ENCODE peak calls at places on chromosomes 5 and 9, in nine cellular contexts. One of them, this sample, is unnamed.

GRCh38 chr9:93864840-93865239 is 90.3 kb downstream of the BARX1 start:
- DNase-seq in HCT116: no peak
- DNase-seq in MM.1S: no peak
- DNase-seq in keratinocyte: no peak
- DNase-seq in GM23338: no peak
- DNase-seq in GM12878: no peak
- DNase-seq in PC-3: no peak
- DNase-seq in endothelial cell of umbilical vein: no peak
- DNase-seq in GM23248: no peak
- DNase-seq in this sample: no peak

GRCh38 chr5:14263700-14264099 is 120.6 kb downstream of the TRIO start:
- DNase-seq in HCT116: no peak
- DNase-seq in keratinocyte: peak; percentile 68
- DNase-seq in PC-3: no peak
- DNase-seq in GM23338: no peak
- DNase-seq in MM.1S: peak; percentile 24
- DNase-seq in endothelial cell of umbilical vein: no peak
- DNase-seq in GM12878: no peak
- DNase-seq in GM23248: no peak
- DNase-seq in this sample: no peak

GRCh38 chr9:92385474-92385873 is 18.9 kb downstream of the OGN start:
- DNase-seq in GM23248: no peak
- DNase-seq in GM23338: no peak
- DNase-seq in GM12878: no peak
- DNase-seq in PC-3: peak; percentile 41
- DNase-seq in endothelial cell of umbilical vein: no peak
- DNase-seq in HCT116: no peak
- DNase-seq in keratinocyte: no peak
- DNase-seq in MM.1S: no peak
- DNase-seq in this sample: no peak

GRCh38 chr5:174317261-174317894 is 271.9 kb downstream of the NSG2 start:
- DNase-seq in MM.1S: peak; percentile 44
- DNase-seq in keratinocyte: no peak
- DNase-seq in PC-3: peak; percentile 80
- DNase-seq in GM23338: peak; percentile 82
- DNase-seq in endothelial cell of umbilical vein: no peak
- DNase-seq in HCT116: no peak
- DNase-seq in GM23248: peak; percentile 74
- DNase-seq in GM12878: no peak
- DNase-seq in this sample: peak; percentile 80

GRCh38 chr5:1887400-1888360 is 5.0 kb upstream of the IRX4 start:
- DNase-seq in GM23248: no peak
- DNase-seq in GM12878: no peak
- DNase-seq in PC-3: no peak
- DNase-seq in MM.1S: no peak
- DNase-seq in endothelial cell of umbilical vein: no peak
- DNase-seq in HCT116: no peak
- DNase-seq in keratinocyte: no peak
- DNase-seq in GM23338: peak; percentile 68
- DNase-seq in this sample: no peak

GRCh38 chr5:570886-571285 is 41.3 kb upstream of the CEP72 start:
- DNase-seq in PC-3: no peak
- DNase-seq in GM23338: no peak
- DNase-seq in GM12878: no peak
- DNase-seq in endothelial cell of umbilical vein: no peak
- DNase-seq in HCT116: no peak
- DNase-seq in MM.1S: no peak
- DNase-seq in keratinocyte: no peak
- DNase-seq in GM23248: no peak
- DNase-seq in this sample: no peak

GRCh38 chr5:37553720-37554402 is 174.7 kb downstream of the WDR70 start:
- DNase-seq in PC-3: peak; percentile 72
- DNase-seq in keratinocyte: no peak
- DNase-seq in GM23338: no peak
- DNase-seq in endothelial cell of umbilical vein: peak; percentile 86
- DNase-seq in GM23248: peak; percentile 59
- DNase-seq in MM.1S: no peak
- DNase-seq in HCT116: no peak
- DNase-seq in GM12878: no peak
- DNase-seq in this sample: peak; percentile 41

GRCh38 chr5:168165977-168166376 is 125.5 kb upstream of the WWC1 start:
- DNase-seq in endothelial cell of umbilical vein: no peak
- DNase-seq in GM12878: no peak
- DNase-seq in MM.1S: no peak
- DNase-seq in keratinocyte: no peak
- DNase-seq in GM23338: no peak
- DNase-seq in HCT116: no peak
- DNase-seq in GM23248: no peak
- DNase-seq in PC-3: no peak
- DNase-seq in this sample: no peak

GRCh38 chr5:121218086-121218485 is 633.6 kb upstream of the FTMT start:
- DNase-seq in GM23338: no peak
- DNase-seq in HCT116: no peak
- DNase-seq in MM.1S: no peak
- DNase-seq in PC-3: no peak
- DNase-seq in GM12878: no peak
- DNase-seq in endothelial cell of umbilical vein: peak; percentile 7
- DNase-seq in GM23248: no peak
- DNase-seq in keratinocyte: no peak
- DNase-seq in this sample: no peak

GRCh38 chr9:90893706-90894105 is 92.1 kb downstream of the SYK start:
- DNase-seq in GM23248: no peak
- DNase-seq in GM12878: no peak
- DNase-seq in HCT116: no peak
- DNase-seq in endothelial cell of umbilical vein: no peak
- DNase-seq in PC-3: no peak
- DNase-seq in MM.1S: no peak
- DNase-seq in GM23338: no peak
- DNase-seq in keratinocyte: no peak
- DNase-seq in this sample: no peak

GRCh38 chr9:64057553-64057952 is 1227.5 kb downstream of the FOXD4L5 start:
- DNase-seq in GM12878: no peak
- DNase-seq in HCT116: no peak
- DNase-seq in GM23338: no peak
- DNase-seq in PC-3: no peak
- DNase-seq in MM.1S: no peak
- DNase-seq in GM23248: no peak
- DNase-seq in endothelial cell of umbilical vein: no peak
- DNase-seq in keratinocyte: no peak
- DNase-seq in this sample: no peak

GRCh38 chr5:56314536-56314935 is 81.4 kb upstream of the ANKRD55 start:
- DNase-seq in GM12878: no peak
- DNase-seq in GM23338: peak; percentile 70
- DNase-seq in keratinocyte: no peak
- DNase-seq in HCT116: no peak
- DNase-seq in endothelial cell of umbilical vein: no peak
- DNase-seq in GM23248: peak; percentile 25
- DNase-seq in MM.1S: no peak
- DNase-seq in PC-3: peak; percentile 7
- DNase-seq in this sample: peak; percentile 39

GRCh38 chr9:114259800-114260523 is 62.9 kb upstream of the ORM1 start:
- DNase-seq in PC-3: no peak
- DNase-seq in endothelial cell of umbilical vein: no peak
- DNase-seq in GM12878: no peak
- DNase-seq in keratinocyte: no peak
- DNase-seq in GM23338: no peak
- DNase-seq in HCT116: no peak
- DNase-seq in MM.1S: no peak
- DNase-seq in GM23248: no peak
- DNase-seq in this sample: no peak

GRCh38 chr5:113192541-113192940 is 215.9 kb downstream of the DCP2 start:
- DNase-seq in MM.1S: no peak
- DNase-seq in endothelial cell of umbilical vein: no peak
- DNase-seq in GM12878: no peak
- DNase-seq in keratinocyte: no peak
- DNase-seq in HCT116: no peak
- DNase-seq in PC-3: peak; percentile 46
- DNase-seq in GM23338: no peak
- DNase-seq in GM23248: no peak
- DNase-seq in this sample: no peak

GRCh38 chr5:12883395-12883794 is 979.1 kb upstream of the CTNND2 start:
- DNase-seq in endothelial cell of umbilical vein: no peak
- DNase-seq in GM12878: no peak
- DNase-seq in GM23338: peak; percentile 67
- DNase-seq in MM.1S: no peak
- DNase-seq in GM23248: no peak
- DNase-seq in keratinocyte: no peak
- DNase-seq in HCT116: no peak
- DNase-seq in PC-3: no peak
- DNase-seq in this sample: no peak

GRCh38 chr5:6949230-6949629 is 236.0 kb downstream of the TENT4A start:
- DNase-seq in HCT116: no peak
- DNase-seq in keratinocyte: no peak
- DNase-seq in GM12878: no peak
- DNase-seq in GM23338: no peak
- DNase-seq in endothelial cell of umbilical vein: no peak
- DNase-seq in GM23248: no peak
- DNase-seq in PC-3: no peak
- DNase-seq in MM.1S: no peak
- DNase-seq in this sample: no peak

GRCh38 chr5:59021837-59022514 is 439.1 kb downstream of the RAB3C start:
- DNase-seq in GM23248: no peak
- DNase-seq in HCT116: no peak
- DNase-seq in keratinocyte: no peak
- DNase-seq in endothelial cell of umbilical vein: no peak
- DNase-seq in GM23338: no peak
- DNase-seq in GM12878: no peak
- DNase-seq in PC-3: peak; percentile 68
- DNase-seq in MM.1S: no peak
- DNase-seq in this sample: no peak

GRCh38 chr9:90003046-90003355 is 398.2 kb downstream of the GADD45G start:
- DNase-seq in MM.1S: no peak
- DNase-seq in HCT116: no peak
- DNase-seq in GM23248: no peak
- DNase-seq in GM23338: no peak
- DNase-seq in GM12878: no peak
- DNase-seq in PC-3: no peak
- DNase-seq in endothelial cell of umbilical vein: no peak
- DNase-seq in keratinocyte: no peak
- DNase-seq in this sample: no peak

GRCh38 chr5:94791787-94792186 is 173.3 kb downstream of the SLF1 start:
- DNase-seq in HCT116: no peak
- DNase-seq in PC-3: no peak
- DNase-seq in MM.1S: no peak
- DNase-seq in GM23248: no peak
- DNase-seq in endothelial cell of umbilical vein: no peak
- DNase-seq in GM12878: no peak
- DNase-seq in GM23338: no peak
- DNase-seq in keratinocyte: no peak
- DNase-seq in this sample: no peak

GRCh38 chr9:105661011-105661410 is 1.2 kb upstream of the TAL2 start:
- DNase-seq in GM23248: no peak
- DNase-seq in GM12878: no peak
- DNase-seq in HCT116: no peak
- DNase-seq in keratinocyte: no peak
- DNase-seq in endothelial cell of umbilical vein: no peak
- DNase-seq in GM23338: no peak
- DNase-seq in MM.1S: no peak
- DNase-seq in PC-3: no peak
- DNase-seq in this sample: no peak

GRCh38 chr9:105658351-105658750 is 3.9 kb upstream of the TAL2 start:
- DNase-seq in endothelial cell of umbilical vein: no peak
- DNase-seq in MM.1S: no peak
- DNase-seq in HCT116: no peak
- DNase-seq in GM23248: no peak
- DNase-seq in keratinocyte: no peak
- DNase-seq in GM23338: no peak
- DNase-seq in GM12878: no peak
- DNase-seq in PC-3: no peak
- DNase-seq in this sample: no peak

GRCh38 chr9:105651806-105652205 is 10.5 kb upstream of the TAL2 start:
- DNase-seq in GM12878: no peak
- DNase-seq in GM23338: peak; percentile 33
- DNase-seq in HCT116: no peak
- DNase-seq in PC-3: no peak
- DNase-seq in endothelial cell of umbilical vein: no peak
- DNase-seq in GM23248: no peak
- DNase-seq in MM.1S: no peak
- DNase-seq in keratinocyte: no peak
- DNase-seq in this sample: no peak

GRCh38 chr9:105656131-105656921 is 5.9 kb upstream of the TAL2 start:
- DNase-seq in GM23248: peak; percentile 48
- DNase-seq in PC-3: no peak
- DNase-seq in HCT116: no peak
- DNase-seq in MM.1S: peak; percentile 10
- DNase-seq in keratinocyte: no peak
- DNase-seq in GM23338: peak; percentile 75
- DNase-seq in GM12878: no peak
- DNase-seq in endothelial cell of umbilical vein: no peak
- DNase-seq in this sample: peak; percentile 62
- TF ChIP-seq EZH2 in GM23248: no peak
- TF ChIP-seq EZH2 in PC-3: no peak
- TF ChIP-seq EZH2 in HCT116: no peak
- TF ChIP-seq EZH2 in MM.1S: no peak
- TF ChIP-seq EZH2 in keratinocyte: peak; percentile 96
- TF ChIP-seq EZH2 in GM23338: peak; percentile 29
- TF ChIP-seq EZH2 in GM12878: no peak
- TF ChIP-seq EZH2 in endothelial cell of umbilical vein: peak; percentile 48
- TF ChIP-seq EZH2 in this sample: no peak

DNA sequence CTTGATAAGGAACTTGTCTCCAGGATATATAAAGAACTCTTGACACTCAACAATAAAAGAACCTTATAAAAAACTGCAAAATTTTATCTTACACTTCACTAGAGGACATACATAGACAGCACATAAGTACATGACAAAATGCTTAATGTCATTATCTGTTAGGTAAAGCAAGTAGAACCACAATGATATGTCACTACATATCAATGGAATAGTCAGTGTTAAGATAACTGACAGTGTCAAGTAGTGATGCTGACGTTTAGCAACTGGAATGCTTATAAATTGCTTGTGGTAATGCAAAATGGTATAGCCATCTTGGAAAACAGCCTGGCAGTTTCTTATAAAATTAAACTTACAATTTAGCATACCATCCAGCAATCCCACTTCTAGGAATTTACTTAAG is 314.1 kb downstream of the KDM4C start:
- DNase-seq in GM23338: no peak
- DNase-seq in GM12878: no peak
- DNase-seq in GM23248: no peak
- DNase-seq in endothelial cell of umbilical vein: no peak
- DNase-seq in PC-3: no peak
- DNase-seq in keratinocyte: no peak
- DNase-seq in HCT116: no peak
- DNase-seq in MM.1S: no peak
- DNase-seq in this sample: no peak
- H3K27ac ChIP-seq in GM23338: no peak overlapping the region
- H3K27ac ChIP-seq in GM12878: no peak overlapping the region
- H3K27ac ChIP-seq in GM23248: no peak overlapping the region
- H3K27ac ChIP-seq in endothelial cell of umbilical vein: no peak overlapping the region
- H3K27ac ChIP-seq in PC-3: no peak overlapping the region
- H3K27ac ChIP-seq in keratinocyte: no peak overlapping the region
- H3K27ac ChIP-seq in HCT116: no peak overlapping the region
- H3K27ac ChIP-seq in MM.1S: no peak overlapping the region
- H3K27ac ChIP-seq in this sample: no peak overlapping the region

GRCh38 chr9:130444565-130445221 is at the start of gene ASS1:
- DNase-seq in GM23338: peak; percentile 87
- DNase-seq in PC-3: peak; percentile 69
- DNase-seq in GM12878: no peak
- DNase-seq in keratinocyte: no peak
- DNase-seq in endothelial cell of umbilical vein: no peak
- DNase-seq in GM23248: peak; percentile 70
- DNase-seq in MM.1S: peak; percentile 26
- DNase-seq in HCT116: no peak
- DNase-seq in this sample: peak; percentile 91
- TF ChIP-seq EZH2 in GM23338: no peak
- TF ChIP-seq EZH2 in PC-3: no peak
- TF ChIP-seq EZH2 in GM12878: no peak
- TF ChIP-seq EZH2 in keratinocyte: no peak
- TF ChIP-seq EZH2 in endothelial cell of umbilical vein: no peak
- TF ChIP-seq EZH2 in GM23248: no peak
- TF ChIP-seq EZH2 in MM.1S: no peak
- TF ChIP-seq EZH2 in HCT116: no peak
- TF ChIP-seq EZH2 in this sample: no peak

GRCh38 chr5:135081240-135081639 is 47.2 kb upstream of the PITX1 start:
- DNase-seq in GM12878: no peak
- DNase-seq in PC-3: no peak
- DNase-seq in MM.1S: no peak
- DNase-seq in endothelial cell of umbilical vein: no peak
- DNase-seq in HCT116: no peak
- DNase-seq in keratinocyte: no peak
- DNase-seq in GM23248: no peak
- DNase-seq in GM23338: no peak
- DNase-seq in this sample: no peak
- H3K27ac ChIP-seq in GM12878: no peak overlapping the region
- H3K27ac ChIP-seq in PC-3: no peak overlapping the region
- H3K27ac ChIP-seq in MM.1S: no peak overlapping the region
- H3K27ac ChIP-seq in endothelial cell of umbilical vein: no peak overlapping the region
- H3K27ac ChIP-seq in HCT116: no peak overlapping the region
- H3K27ac ChIP-seq in keratinocyte: no peak overlapping the region
- H3K27ac ChIP-seq in GM23248: no peak overlapping the region
- H3K27ac ChIP-seq in GM23338: no peak overlapping the region
- H3K27ac ChIP-seq in this sample: no peak overlapping the region

This sample was measured in hepatocyte.